ENCODE peak calls at places on chromosomes 1 and 21, in nine cellular contexts. O is CD4-positive, alpha-beta T cell; T is heart right ventricle; S is OCI-LY7; W is tibial artery; X is right atrium auricular region; F is A549; Z is dorsolateral prefrontal cortex; U is right lobe of liver. A is an unnamed sample.
A peak's percentile ranks its signal among the peaks of the same experiment; 100 is the strongest.

GRCh38 chr1:37476460-37477197 is 2.2 kb downstream of the ZC3H12A start:
- DNase-seq in S (no peak), W (peak; percentile 96), X (peak; percentile 93), U (peak; percentile 75), F (peak; percentile 65), Z (no peak), O (no peak), T (peak; percentile 62), A (peak; percentile 93)

GRCh38 chr1:22488319-22488718 is 36.7 kb downstream of the ZBTB40 start:
- DNase-seq in O (no peak), U (no peak), F (no peak), X (no peak), Z (no peak), T (no peak), W (no peak), S (no peak), A (no peak)

GRCh38 chr1:90174246-90174645 is 179.3 kb downstream of the ZNF326 start:
- DNase-seq in S (no peak), F (no peak), T (no peak), X (no peak), W (no peak), Z (no peak), O (no peak), U (no peak), A (no peak)

GRCh38 chr1:75133754-75134655 is at the start of gene LHX8:
- DNase-seq in F (peak; percentile 20), U (no peak), O (no peak), S (no peak), Z (no peak), X (no peak), W (no peak), T (no peak), A (no peak)

GRCh38 chr1:243729956-243730355 is 120.1 kb downstream of the AKT3 start:
- DNase-seq in S (no peak), O (no peak), U (no peak), X (no peak), W (no peak), F (peak; percentile 10), Z (no peak), T (no peak), A (no peak)

GRCh38 chr21:45945066-45945867 is 36.3 kb upstream of the COL6A1 start:
- DNase-seq in Z (no peak), O (no peak), U (no peak), X (no peak), F (no peak), T (no peak), S (no peak), W (no peak), A (no peak)

GRCh38 chr1:204885288-204885711 is 14.6 kb downstream of the NFASC start:
- DNase-seq in S (no peak), Z (peak; percentile 85), X (no peak), W (no peak), U (peak; percentile 55), F (no peak), O (no peak), T (no peak), A (no peak)

GRCh38 chr1:99327357-99327756 is 63.1 kb downstream of the PLPPR4 start:
- DNase-seq in S (no peak), T (no peak), X (no peak), Z (no peak), U (no peak), W (no peak), F (no peak), O (no peak), A (no peak)

GRCh38 chr1:117013310-117013850 is 11.8 kb downstream of the CD101 start:
- DNase-seq in X (no peak), S (no peak), Z (no peak), O (no peak), T (no peak), F (no peak), W (no peak), U (no peak), A (no peak)

GRCh38 chr1:62967031-62967430 is 183.1 kb downstream of the ATG4C start:
- DNase-seq in W (no peak), F (no peak), X (no peak), T (no peak), O (no peak), Z (no peak), U (no peak), S (no peak), A (no peak)

GRCh38 chr1:171852273-171852672 is 11.0 kb downstream of the DNM3 start:
- DNase-seq in Z (no peak), X (no peak), S (no peak), U (no peak), F (no peak), W (no peak), T (no peak), O (no peak), A (no peak)

GRCh38 chr1:2286923-2287322 is 58.8 kb downstream of the SKI start:
- DNase-seq in F (no peak), X (no peak), T (peak; percentile 18), W (no peak), U (no peak), S (no peak), Z (no peak), O (no peak), A (no peak)

GRCh38 chr1:2283991-2284895 is 56.1 kb downstream of the SKI start:
- DNase-seq in S (no peak), F (no peak), T (no peak), W (no peak), O (no peak), U (peak; percentile 29), Z (no peak), X (no peak), A (no peak)

GRCh38 chr1:2283371-2283990 is 55.4 kb downstream of the SKI start:
- DNase-seq in Z (no peak), U (peak; percentile 21), S (no peak), T (no peak), X (no peak), F (no peak), O (no peak), W (no peak), A (no peak)

GRCh38 chr1:2282556-2283270 is 54.6 kb downstream of the SKI start:
- DNase-seq in S (no peak), O (no peak), F (no peak), W (no peak), X (no peak), U (peak; percentile 23), T (peak; percentile 14), Z (no peak), A (no peak)

DNA sequence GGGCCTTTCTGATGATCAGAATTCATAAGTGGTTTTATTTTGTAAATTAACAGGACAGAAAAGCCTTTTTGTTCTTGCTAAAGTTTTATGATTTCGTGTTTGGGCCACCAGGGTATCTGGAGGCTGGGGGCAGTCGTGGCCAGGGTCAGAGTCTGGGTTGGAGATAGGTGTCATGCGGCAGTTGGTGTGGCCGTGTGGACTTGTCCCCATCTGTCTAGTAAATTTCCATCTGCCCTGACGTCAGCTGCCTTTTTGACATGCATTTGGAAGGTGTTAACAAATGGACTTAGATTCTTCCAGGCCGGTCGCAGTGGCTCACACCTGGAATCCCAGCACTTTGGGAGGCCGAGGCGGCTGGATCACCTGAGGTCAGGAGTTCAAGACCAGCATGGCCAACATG is 56.8 kb downstream of the SKI start:
- DNase-seq in T (no peak), W (no peak), S (no peak), O (no peak), Z (no peak), F (no peak), U (no peak), X (no peak), A (no peak)
- H3K27ac ChIP-seq in T (no peak overlapping the region), W (no peak overlapping the region), S (no peak overlapping the region), O (no peak overlapping the region), Z (no peak overlapping the region), F (no peak overlapping the region), U (peak overlapping the region; percentile 37), X (peak overlapping the region; percentile 49), A (peak overlapping the region; percentile 48)

DNA sequence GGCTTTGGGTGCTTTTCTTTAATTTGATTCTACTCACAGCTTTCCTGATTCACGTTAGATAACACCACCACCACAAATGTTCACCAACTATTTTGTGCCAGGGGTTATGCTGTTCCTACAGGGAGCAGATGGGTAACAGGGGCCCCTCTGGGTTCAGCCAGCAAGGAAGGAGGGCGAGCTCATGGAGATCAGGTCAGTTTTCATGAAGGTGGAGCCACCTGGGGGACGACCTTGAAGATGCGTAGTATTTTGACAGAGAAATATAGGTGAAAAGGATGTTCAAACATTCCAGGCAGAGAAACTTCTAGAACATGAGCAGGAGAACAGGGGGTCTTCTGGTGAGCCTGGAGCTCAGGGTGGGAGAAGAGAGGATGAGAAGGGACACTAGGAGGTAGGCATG is 28.9 kb downstream of the KIAA0040 start:
- DNase-seq in U (no peak), F (no peak), O (no peak), S (no peak), W (no peak), Z (no peak), T (no peak), X (no peak), A (no peak)
- TF ChIP-seq CTCF in U (no peak), F (no peak), O (no peak), S (peak; percentile 54), W (no peak), Z (no peak), T (no peak), X (no peak), A (no peak)

GRCh38 chr1:55717111-55717510 is 501.9 kb upstream of the USP24 start:
- DNase-seq in F (no peak), U (no peak), X (no peak), Z (no peak), W (no peak), T (no peak), O (no peak), S (no peak), A (no peak)

GRCh38 chr1:55723001-55723400 is 507.8 kb upstream of the USP24 start:
- DNase-seq in F (no peak), U (no peak), X (no peak), S (no peak), O (no peak), W (no peak), Z (no peak), T (no peak), A (no peak)

GRCh38 chr1:55718758-55719671 is 503.9 kb upstream of the USP24 start:
- DNase-seq in O (no peak), X (peak; percentile 88), U (peak; percentile 26), T (peak; percentile 11), Z (no peak), F (peak; percentile 68), S (no peak), W (peak; percentile 85), A (peak; percentile 79)

GRCh38 chr1:55716610-55717009 is 501.4 kb upstream of the USP24 start:
- DNase-seq in S (no peak), X (no peak), U (no peak), F (no peak), W (no peak), O (no peak), T (no peak), Z (no peak), A (no peak)

GRCh38 chr1:55720243-55720642 is 505.1 kb upstream of the USP24 start:
- DNase-seq in U (no peak), S (no peak), Z (peak; percentile 27), X (no peak), T (peak; percentile 23), O (no peak), F (no peak), W (no peak), A (no peak)
- H3K27ac ChIP-seq in U (no peak overlapping the region), S (no peak overlapping the region), Z (no peak overlapping the region), X (no peak overlapping the region), T (no peak overlapping the region), O (no peak overlapping the region), F (peak overlapping the region; percentile 88), W (peak overlapping the region; percentile 69), A (peak overlapping the region; percentile 90)

DNA sequence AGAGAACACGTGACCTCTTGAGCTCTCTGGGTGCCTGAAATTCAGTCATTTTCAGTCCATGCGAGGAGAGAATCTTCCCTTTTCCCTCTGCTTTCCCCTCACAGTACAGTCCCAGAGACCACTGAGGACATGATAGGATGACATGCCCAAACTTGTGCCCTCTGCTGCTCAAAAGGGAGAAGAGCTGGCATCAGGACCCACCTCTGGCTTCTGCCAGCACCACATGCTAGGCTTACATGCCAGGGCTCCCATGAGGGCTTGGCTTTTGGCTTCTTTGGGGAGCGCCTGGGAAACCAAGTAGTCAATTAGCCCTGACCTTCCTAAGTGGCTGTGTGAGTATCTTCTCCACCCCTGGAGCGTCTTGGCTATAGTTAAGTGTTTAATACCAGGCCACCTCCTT is 13.8 kb upstream of the KCNQ4 start:
- DNase-seq in U (no peak), W (no peak), X (peak; percentile 54), O (no peak), Z (no peak), F (no peak), S (peak; percentile 17), T (no peak), A (no peak)
- TF ChIP-seq CTCF in U (peak; percentile 33), W (peak; percentile 30), X (no peak), O (no peak), Z (no peak), F (peak; percentile 15), S (peak; percentile 54), T (no peak), A (no peak)